ENCODE peak calls at places on chromosomes 2 and 18, in seven cellular contexts. S is sigmoid colon; D is PC-9; L is CD8-positive, alpha-beta T cell; C is heart right ventricle; J is pancreas; O is GM23338. I is an unnamed sample.

GRCh38 chr2:219501441-219501840 is 2.8 kb downstream of the GMPPA start:
- DNase-seq in C (no peak), J (no peak), S (no peak), D (no peak), L (no peak), O (no peak), I (no peak)

GRCh38 chr18:6776193-6776592 is 46.7 kb downstream of the ARHGAP28 start:
- DNase-seq in S (no peak), O (no peak), J (no peak), D (no peak), L (no peak), C (no peak), I (no peak)

GRCh38 chr2:105671156-105671555 is 73.6 kb upstream of the NCK2 start:
- DNase-seq in C (peak; percentile 27), S (peak; percentile 79), O (no peak), L (no peak), J (no peak), D (no peak), I (peak; percentile 63)

GRCh38 chr2:232887171-232887850 is 17.2 kb downstream of the SNORC start:
- DNase-seq in L (no peak), O (peak; percentile 51), S (no peak), C (no peak), D (no peak), J (no peak), I (no peak)

GRCh38 chr2:193963472-193964119 is 1693.4 kb upstream of the SLC39A10 start:
- DNase-seq in J (no peak), L (no peak), O (peak; percentile 75), C (no peak), D (no peak), S (no peak), I (no peak)

GRCh38 chr18:58545338-58546096 is 83.4 kb downstream of the ALPK2 start:
- DNase-seq in S (no peak), J (no peak), C (no peak), O (no peak), L (no peak), D (no peak), I (no peak)

GRCh38 chr2:15813481-15814266 is 126.7 kb upstream of the MYCN start:
- DNase-seq in S (no peak), J (no peak), D (no peak), O (no peak), L (no peak), C (no peak), I (no peak)

GRCh38 chr2:100046961-100047950 is 95.1 kb downstream of the AFF3 start:
- DNase-seq in L (no peak), J (no peak), S (no peak), C (no peak), D (no peak), O (no peak), I (no peak)

GRCh38 chr18:74459877-74460276 is 2.8 kb upstream of the DIPK1C start:
- DNase-seq in L (no peak), C (no peak), O (peak; percentile 83), D (no peak), J (no peak), S (no peak), I (no peak)

GRCh38 chr2:110852541-110853263 is 120.3 kb downstream of the ACOXL start:
- DNase-seq in D (no peak), C (no peak), O (no peak), J (no peak), S (no peak), L (peak; percentile 71), I (no peak)

GRCh38 chr18:59662008-59662701 is 35.1 kb downstream of the CCBE1 start:
- DNase-seq in S (no peak), O (no peak), L (no peak), C (no peak), D (peak; percentile 2), J (no peak), I (no peak)

GRCh38 chr2:97792416-97792815 is 79.0 kb downstream of the ZAP70 start:
- DNase-seq in O (no peak), S (no peak), C (no peak), L (no peak), D (no peak), J (no peak), I (no peak)

GRCh38 chr2:20633794-20634259 is 17.1 kb downstream of the HS1BP3 start:
- DNase-seq in S (peak; percentile 88), C (no peak), L (no peak), J (peak; percentile 66), O (peak; percentile 28), D (peak; percentile 92), I (peak; percentile 36)

GRCh38 chr2:22329097-22329716 is 1055.8 kb upstream of the KLHL29 start:
- DNase-seq in C (no peak), J (no peak), D (no peak), O (no peak), S (no peak), L (no peak), I (peak; percentile 17)

GRCh38 chr2:146661494-146662096 is 1183.2 kb upstream of the ACVR2A start:
- DNase-seq in C (no peak), O (peak; percentile 76), S (no peak), D (no peak), J (no peak), L (no peak), I (no peak)

GRCh38 chr18:44130365-44130942 is 550.2 kb upstream of the SETBP1 start:
- DNase-seq in S (no peak), O (peak; percentile 81), D (no peak), C (no peak), L (no peak), J (peak; percentile 15), I (no peak)

GRCh38 chr2:71538656-71539265 is 85.4 kb downstream of the DYSF start:
- DNase-seq in S (peak; percentile 34), L (peak; percentile 46), J (no peak), D (no peak), C (no peak), O (no peak), I (no peak)

GRCh38 chr2:53970095-53970897 is 497 bp downstream of the PSME4 start:
- DNase-seq in O (peak; percentile 39), L (peak; percentile 26), S (peak; percentile 74), J (peak; percentile 56), D (peak; percentile 43), C (peak; percentile 20), I (peak; percentile 22)

GRCh38 chr2:144099340-144099739 is 420.6 kb downstream of the ZEB2 start:
- DNase-seq in L (no peak), S (no peak), D (no peak), J (no peak), C (no peak), O (no peak), I (no peak)

DNA sequence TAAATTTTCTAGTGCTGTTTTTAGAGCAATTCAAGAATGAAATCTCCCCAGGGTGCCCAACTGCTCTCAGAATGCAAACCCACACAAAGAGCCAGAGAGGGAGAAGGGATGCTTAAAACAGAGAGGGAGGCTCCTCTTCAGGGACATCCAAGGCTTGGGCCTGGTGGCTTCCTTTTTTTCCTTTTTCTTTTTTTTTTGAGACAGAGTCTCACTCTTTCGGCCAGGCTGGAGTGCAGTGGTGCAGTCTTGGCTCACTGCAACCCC is 32.8 kb upstream of the ATL2 start:
- DNase-seq in J (no peak), O (no peak), S (no peak), L (no peak), D (no peak), C (no peak), I (no peak)
- H3K4me1 ChIP-seq in J (peaks cover 4% of the 10 kb centered on the region), O (peaks cover 20% of the 10 kb centered on the region), S (peaks cover 36% of the 10 kb centered on the region), L (no peaks in the 10 kb centered on the region), D (peaks cover 10% of the 10 kb centered on the region), C (peaks cover 11% of the 10 kb centered on the region), I (peaks cover 37% of the 10 kb centered on the region)

DNA sequence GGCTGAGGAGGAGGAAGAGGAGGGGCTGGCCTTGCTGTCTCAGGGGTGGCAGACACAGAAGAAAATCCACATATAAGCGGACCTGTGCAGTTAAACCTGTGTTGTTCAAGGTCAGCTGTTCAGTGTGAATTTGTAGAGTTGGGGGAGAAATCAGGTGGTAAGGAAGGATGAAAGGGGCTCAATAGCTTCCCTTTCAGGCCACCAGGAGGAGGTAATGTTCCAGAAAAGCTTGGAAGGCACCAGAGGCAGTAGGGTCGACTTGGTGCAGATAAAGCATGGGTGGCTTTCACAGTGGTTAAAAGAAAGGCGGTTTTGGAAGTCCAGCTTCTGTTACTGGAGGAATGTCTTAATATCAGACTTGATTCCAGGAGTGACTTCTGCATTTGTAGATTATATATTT is 167.4 kb downstream of the THSD7B start:
- DNase-seq in S (no peak), D (no peak), J (no peak), O (peak; percentile 77), L (no peak), C (no peak), I (no peak)
- TF ChIP-seq CTCF in S (no peak), D (peak; percentile 40), J (no peak), O (peak; percentile 74), L (no peak), C (peak; percentile 38), I (peak; percentile 59)

DNA sequence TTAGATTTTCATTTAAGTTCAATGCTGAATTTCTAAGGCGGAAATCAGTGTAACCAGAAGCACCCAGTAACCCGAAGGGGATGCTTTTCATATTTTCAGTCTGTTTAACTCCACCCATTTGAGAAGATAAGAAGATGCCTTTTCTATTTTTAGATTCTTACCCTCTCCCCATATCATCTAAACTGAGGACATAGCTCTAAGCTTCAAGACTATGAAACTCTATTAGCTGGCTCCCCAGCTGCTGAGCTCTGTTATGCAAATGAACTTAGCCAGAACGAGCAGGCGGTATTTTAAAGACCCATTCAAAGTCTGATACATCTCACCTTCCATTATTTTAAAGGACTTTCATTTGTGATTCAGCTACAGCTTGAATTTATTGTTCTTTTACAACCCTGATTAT is 16.5 kb downstream of the CDC42EP3 start:
- DNase-seq in L (no peak), S (no peak), J (no peak), D (no peak), C (no peak), O (peak; percentile 71), I (no peak)
- H3K4me1 ChIP-seq in L (peaks cover 78% of the 10 kb centered on the region), S (peaks cover 94% of the 10 kb centered on the region), J (peaks cover 25% of the 10 kb centered on the region), D (peaks cover 54% of the 10 kb centered on the region), C (peaks cover 87% of the 10 kb centered on the region), O (peaks cover 71% of the 10 kb centered on the region), I (peaks cover 99% of the 10 kb centered on the region)

GRCh38 chr2:151803811-151804210 is 24.4 kb downstream of the ARL5A start:
- DNase-seq in S (no peak), O (no peak), J (no peak), L (no peak), D (no peak), C (no peak), I (no peak)

GRCh38 chr2:151808258-151809072 is 19.8 kb downstream of the ARL5A start:
- DNase-seq in L (no peak), O (peak; percentile 29), D (no peak), J (no peak), C (no peak), S (no peak), I (no peak)

GRCh38 chr2:151809073-151809383 is 19.2 kb downstream of the ARL5A start:
- DNase-seq in S (no peak), C (no peak), L (no peak), J (no peak), D (no peak), O (no peak), I (no peak)

GRCh38 chr2:151805343-151805742 is 22.9 kb downstream of the ARL5A start:
- DNase-seq in S (no peak), O (no peak), J (no peak), C (no peak), L (no peak), D (no peak), I (no peak)

DNA sequence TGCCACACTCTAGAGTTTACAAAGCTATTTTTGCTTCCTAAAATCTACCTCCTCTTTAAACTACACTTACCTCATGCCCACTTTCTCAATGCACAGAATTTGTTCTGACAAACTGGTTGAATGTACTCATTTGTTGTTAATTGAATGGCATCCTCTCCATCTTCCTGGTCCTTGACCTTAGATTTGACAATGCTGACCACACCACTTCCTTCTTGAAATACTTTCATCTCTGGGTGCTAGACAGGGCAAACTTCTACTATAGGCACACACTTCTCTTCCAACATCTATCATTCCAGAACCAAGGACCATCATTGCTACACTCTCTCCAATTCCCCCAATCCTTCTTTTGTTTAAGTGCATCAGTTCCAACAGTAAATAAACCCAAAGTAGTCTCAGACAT is 22.3 kb downstream of the ARL5A start:
- DNase-seq in O (no peak), L (no peak), S (no peak), C (no peak), J (no peak), D (no peak), I (no peak)
- TF ChIP-seq CTCF in O (no peak), L (no peak), S (no peak), C (no peak), J (no peak), D (no peak), I (no peak)